ENCODE peak calls at places on chromosomes 5 and 9, in four cellular contexts. S is A549, V is mesenchymal stem cell, U is PC-3. X is an unnamed sample. For H3K4me1, the result is how much of the 10 kb centered on the place peaks cover.

GRCh38 chr9:70816891-70817290 is 304.5 kb downstream of the TRPM3 start:
- DNase-seq in V (no peak), U (no peak), S (no peak), X (no peak)

GRCh38 chr5:172194985-172195774 is 1.2 kb downstream of the EFCAB9 start:
- DNase-seq in U (no peak), V (no peak), S (peak), X (no peak)

GRCh38 chr5:100772548-100772947 is 130.5 kb downstream of the ST8SIA4 start:
- DNase-seq in S (no peak), U (no peak), V (no peak), X (no peak)

GRCh38 chr9:68775003-68775730 is 70.1 kb downstream of the PIP5K1B start:
- DNase-seq in S (no peak), V (peak), U (no peak), X (no peak)

GRCh38 chr5:173923236-173924104 is 35.3 kb downstream of the CPEB4 start:
- DNase-seq in U (no peak), S (no peak), V (peak), X (no peak)

GRCh38 chr5:89759824-89760223 is 649.7 kb downstream of the CETN3 start:
- DNase-seq in V (no peak), U (peak), S (no peak), X (no peak)

GRCh38 chr9:7534211-7534935 is 265.2 kb downstream of the DMAC1 start:
- DNase-seq in U (no peak), S (no peak), V (no peak), X (no peak)

GRCh38 chr5:90037646-90038045 is 371.9 kb downstream of the CETN3 start:
- DNase-seq in U (no peak), S (no peak), V (peak), X (no peak)

GRCh38 chr9:114274217-114274616 is 48.7 kb upstream of the ORM1 start:
- DNase-seq in V (no peak), S (no peak), U (no peak), X (no peak)

GRCh38 chr5:137034764-137035479 is 464.2 kb downstream of the SPOCK1 start:
- DNase-seq in V (no peak), S (no peak), U (no peak), X (no peak)

GRCh38 chr5:127702913-127703575 is at the start of gene CCDC192:
- DNase-seq in S (no peak), V (peak), U (no peak), X (no peak)

GRCh38 chr5:127707209-127707608 is 4.0 kb downstream of the CCDC192 start:
- DNase-seq in S (no peak), V (no peak), U (no peak), X (no peak)

GRCh38 chr5:127706691-127707090 is 3.5 kb downstream of the CCDC192 start:
- DNase-seq in U (no peak), S (no peak), V (peak), X (no peak)

GRCh38 chr5:127702434-127702833 is 757 bp upstream of the CCDC192 start:
- DNase-seq in S (no peak), V (no peak), U (no peak), X (no peak)

GRCh38 chr5:127705120-127705892 is 2.1 kb downstream of the CCDC192 start:
- DNase-seq in U (peak), V (peak), S (peak), X (no peak)
- H3K4me2 ChIP-seq in U (peak), V (no peak), S (peak), X (no peak)

DNA sequence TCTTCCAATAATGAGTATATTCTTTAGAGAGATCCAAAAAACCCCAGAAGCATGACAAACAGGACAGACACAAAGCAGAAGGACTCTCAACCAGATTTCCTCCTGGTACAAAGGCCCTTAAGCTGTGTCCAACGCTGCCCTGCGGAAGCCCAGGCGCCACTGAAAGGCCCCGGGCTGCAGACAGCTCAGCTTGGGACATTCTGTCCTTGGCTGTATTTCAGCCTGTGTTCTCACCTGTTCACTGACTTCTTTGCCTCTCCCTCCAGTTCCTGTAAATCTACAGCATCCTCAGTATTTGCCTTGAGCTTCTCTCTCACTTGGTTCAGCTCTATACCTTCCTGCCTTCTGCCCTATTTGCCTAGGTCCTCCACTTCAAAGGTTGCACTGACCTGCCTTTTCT is 96.5 kb downstream of the SH3TC2 start:
- DNase-seq in U (no peak), V (no peak), S (no peak), X (no peak)
- H3K4me1 ChIP-seq in U (half or more), V (under half), S (under half), X (half or more)

DNA sequence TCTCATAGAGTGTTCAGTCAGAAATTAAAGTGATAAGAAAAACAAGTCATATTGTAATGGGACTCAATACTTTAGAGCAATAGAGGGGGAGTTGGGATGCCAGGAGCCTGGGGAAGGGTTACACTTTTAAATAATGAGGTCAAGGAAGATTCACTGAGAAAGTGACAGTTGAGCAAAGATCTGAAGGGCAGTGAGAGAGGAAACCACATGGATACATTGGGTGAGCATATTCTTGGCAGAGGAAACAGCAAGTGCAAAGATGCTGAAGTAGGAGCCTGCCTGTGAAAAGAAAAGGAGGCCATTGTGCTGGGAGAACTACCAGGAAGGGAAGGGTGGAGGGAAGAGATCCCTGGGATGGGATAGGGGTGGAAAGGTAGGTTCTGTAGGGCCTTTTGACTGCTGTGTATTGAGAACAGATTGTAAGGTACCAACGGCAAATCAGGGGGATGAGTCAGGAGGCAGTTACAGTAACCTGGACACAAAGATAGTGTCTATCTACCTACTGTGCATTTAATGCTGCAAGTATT is 79.4 kb downstream of the PAM start:
- DNase-seq in U (no peak), V (no peak), S (no peak), X (no peak)
- H3K4me2 ChIP-seq in U (no peak), V (no peak), S (no peak), X (no peak)

GRCh38 chr5:151773979-151774378 is 2.2 kb downstream of the G3BP1 start:
- DNase-seq in S (no peak), U (peak), V (no peak), X (no peak)

GRCh38 chr5:151770383-151771258 is 1.1 kb upstream of the G3BP1 start:
- DNase-seq in S (peak), V (peak), U (no peak), X (no peak)

GRCh38 chr5:151772868-151773561 is 1.3 kb downstream of the G3BP1 start:
- DNase-seq in S (no peak), U (peak), V (peak), X (no peak)

GRCh38 chr5:151771259-151772028 is at the start of gene G3BP1:
- DNase-seq in U (peak), V (peak), S (peak), X (peak)

GRCh38 chr5:151772029-151772867 is 494 bp downstream of the G3BP1 start:
- DNase-seq in S (peak), U (no peak), V (peak), X (no peak)
- H3K4me1 ChIP-seq in S (under half), U (under half), V (under half), X (under half)

GRCh38 chr9:125760537-125760936 is 13.4 kb downstream of the PBX3 start:
- DNase-seq in V (no peak), U (no peak), S (no peak), X (no peak)

GRCh38 chr9:125764198-125764597 is 17.0 kb downstream of the PBX3 start:
- DNase-seq in S (no peak), U (no peak), V (no peak), X (no peak)

GRCh38 chr9:125761685-125762084 is 14.5 kb downstream of the PBX3 start:
- DNase-seq in V (no peak), S (no peak), U (no peak), X (no peak)

GRCh38 chr9:125766468-125767221 is 19.5 kb downstream of the PBX3 start:
- DNase-seq in U (no peak), S (no peak), V (no peak), X (no peak)

GRCh38 chr9:125763373-125763772 is 16.2 kb downstream of the PBX3 start:
- DNase-seq in S (no peak), V (peak), U (peak), X (peak)
- H3K4me2 ChIP-seq in S (no peak), V (no peak), U (no peak), X (peak)

GRCh38 chr5:119270121-119270565 is 85.7 kb upstream of the TNFAIP8 start:
- DNase-seq in U (no peak), V (no peak), S (no peak), X (no peak)

GRCh38 chr5:119270955-119271757 is 84.7 kb upstream of the TNFAIP8 start:
- DNase-seq in U (no peak), V (peak), S (no peak), X (no peak)

GRCh38 chr5:119267958-119268386 is 87.8 kb upstream of the TNFAIP8 start:
- DNase-seq in U (peak), V (peak), S (peak), X (no peak)

GRCh38 chr5:119269061-119269579 is 86.7 kb upstream of the TNFAIP8 start:
- DNase-seq in S (no peak), U (peak), V (peak), X (no peak)

GRCh38 chr5:119268387-119269060 is 87.3 kb upstream of the TNFAIP8 start:
- DNase-seq in U (peak), V (peak), S (peak), X (no peak)
- H3K4me1 ChIP-seq in U (under half), V (under half), S (under half), X (under half)

DNA sequence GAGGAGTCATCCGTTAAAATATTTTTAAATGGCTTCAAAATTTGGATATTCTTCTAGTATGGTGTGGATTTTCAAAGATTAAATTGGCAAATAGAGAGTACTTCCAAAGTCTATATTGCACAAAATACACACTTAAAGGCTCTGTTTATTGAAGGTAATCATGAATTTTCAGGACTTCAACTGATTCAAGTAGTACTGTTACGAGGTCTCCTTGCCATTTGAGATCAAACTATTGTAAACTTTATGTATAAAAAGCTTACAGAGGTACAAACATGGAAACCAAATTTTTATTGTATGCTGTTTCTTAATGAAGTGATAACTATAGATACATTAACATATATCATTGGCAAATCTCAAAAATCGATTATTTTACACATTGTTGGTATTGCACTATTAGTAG is 2.5 kb downstream of the ERBIN start:
- DNase-seq in V (no peak), U (no peak), S (no peak), X (no peak)
- H3K4me2 ChIP-seq in V (no peak), U (peak), S (peak), X (peak)

DNA sequence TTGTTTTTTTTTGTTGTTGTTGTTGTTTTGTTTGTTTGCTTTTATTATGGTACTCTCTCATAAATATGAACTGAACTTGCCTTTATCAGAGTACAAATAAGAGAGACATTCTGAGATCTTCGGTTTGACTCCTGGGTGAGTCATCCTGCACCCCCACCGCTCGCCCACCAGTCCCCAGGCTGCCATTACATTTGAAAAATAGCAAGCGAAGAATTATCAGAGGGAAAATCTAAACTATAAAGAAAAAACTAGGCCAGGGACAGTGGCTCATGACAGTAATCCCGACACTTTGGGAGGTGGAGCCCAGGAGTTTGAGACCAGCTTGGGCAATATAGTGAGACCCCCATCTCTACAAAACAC is 122.1 kb upstream of the MAP3K1 start:
- DNase-seq in U (no peak), V (no peak), S (no peak), X (no peak)
- H3K4me1 ChIP-seq in U (under half), V (under half), S (under half), X (under half)

GRCh38 chr5:124079062-124079461 is 567.1 kb downstream of the CSNK1G3 start:
- DNase-seq in U (no peak), V (no peak), S (no peak), X (no peak)
- H3K4me2 ChIP-seq in U (no peak), V (no peak), S (no peak), X (no peak)

DNA sequence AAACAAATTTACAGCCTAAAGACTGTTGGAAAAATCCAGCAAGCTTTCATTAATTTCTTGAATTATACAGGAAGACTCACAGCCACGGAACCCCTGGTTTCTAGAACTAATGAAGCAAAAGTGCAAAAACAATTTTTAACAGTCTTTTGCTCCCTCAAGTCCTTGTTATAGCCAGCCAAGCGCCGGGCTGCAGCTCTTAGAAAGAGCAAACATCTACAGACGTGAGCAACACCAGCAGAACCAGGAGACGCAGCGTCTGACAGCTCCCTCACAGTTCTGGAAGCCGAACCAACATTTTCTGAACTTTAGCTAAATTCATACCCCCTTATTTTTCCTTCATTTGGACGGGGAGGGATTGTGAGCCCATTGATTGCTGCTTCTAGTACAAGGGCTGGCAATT is 45.9 kb downstream of the AK8 start:
- DNase-seq in U (no peak), S (no peak), V (no peak), X (no peak)
- H3K4me1 ChIP-seq in U (under half), S (under half), V (under half), X (under half)